ENCODE peak calls at places on chromosome 10, in ten cellular contexts. O, B, Y, D, H, Z, E, Q, G and I are unnamed samples.

GRCh38 chr10:89683911-89684310 is 17.5 kb upstream of the KIF20B start:
- DNase-seq in O (no peak), B (no peak), Y (no peak), D (no peak), H (no peak), Z (no peak), E (no peak), Q (no peak), G (no peak), I (no peak)

GRCh38 chr10:124063736-124064135 is 29.7 kb downstream of the CHST15 start:
- DNase-seq in O (no peak), B (peak), Y (no peak), D (peak), H (peak), Z (no peak), E (no peak), Q (no peak), G (peak), I (no peak)

GRCh38 chr10:77925410-77925794 is 1.2 kb downstream of the DLG5 start:
- DNase-seq in O (peak), B (no peak), Y (no peak), D (no peak), H (no peak), Z (no peak), E (peak), Q (no peak), G (no peak), I (no peak)

GRCh38 chr10:59851864-59852263 is 54.5 kb downstream of the CCDC6 start:
- DNase-seq in O (no peak), B (no peak), Y (no peak), D (no peak), H (no peak), Z (no peak), E (no peak), Q (no peak), G (no peak), I (no peak)

GRCh38 chr10:127977368-127978009 is 70.6 kb downstream of the PTPRE start:
- DNase-seq in O (no peak), B (peak), Y (no peak), D (no peak), H (no peak), Z (no peak), E (peak), Q (peak), G (peak), I (no peak)

GRCh38 chr10:110834622-110835219 is 37.0 kb upstream of the PDCD4 start:
- DNase-seq in O (no peak), B (peak), Y (no peak), D (no peak), H (no peak), Z (no peak), E (no peak), Q (no peak), G (no peak), I (no peak)

GRCh38 chr10:96987842-96988175 is 155.7 kb downstream of the LCOR start:
- DNase-seq in O (no peak), B (no peak), Y (no peak), D (no peak), H (no peak), Z (no peak), E (no peak), Q (no peak), G (no peak), I (no peak)

GRCh38 chr10:33071857-33072256 is 113.8 kb upstream of the ITGB1 start:
- DNase-seq in O (no peak), B (no peak), Y (no peak), D (no peak), H (no peak), Z (no peak), E (no peak), Q (no peak), G (no peak), I (no peak)

GRCh38 chr10:77179015-77179695 is 458.5 kb downstream of the KCNMA1 start:
- DNase-seq in O (no peak), B (peak), Y (no peak), D (peak), H (no peak), Z (no peak), E (peak), Q (no peak), G (no peak), I (no peak)

GRCh38 chr10:121217331-121217730 is 366.2 kb downstream of the WDR11 start:
- DNase-seq in O (no peak), B (no peak), Y (no peak), D (no peak), H (no peak), Z (no peak), E (no peak), Q (no peak), G (no peak), I (no peak)

GRCh38 chr10:114515515-114515914 is 111.2 kb upstream of the AFAP1L2 start:
- DNase-seq in O (no peak), B (peak), Y (no peak), D (no peak), H (no peak), Z (no peak), E (no peak), Q (no peak), G (no peak), I (no peak)

GRCh38 chr10:64630534-64630933 is 1109.3 kb downstream of the REEP3 start:
- DNase-seq in O (no peak), B (no peak), Y (no peak), D (no peak), H (no peak), Z (no peak), E (no peak), Q (no peak), G (no peak), I (no peak)

GRCh38 chr10:100186253-100186780 is 488 bp upstream of the ERLIN1 start:
- DNase-seq in O (no peak), B (peak), Y (no peak), D (peak), H (no peak), Z (no peak), E (peak), Q (no peak), G (no peak), I (no peak)

GRCh38 chr10:110206988-110207804 is at the start of gene MXI1:
- DNase-seq in O (peak), B (peak), Y (no peak), D (peak), H (peak), Z (peak), E (peak), Q (peak), G (peak), I (no peak)

GRCh38 chr10:22912763-22913389 is 15.0 kb upstream of the ARMC3 start:
- DNase-seq in O (no peak), B (no peak), Y (no peak), D (no peak), H (no peak), Z (no peak), E (no peak), Q (no peak), G (no peak), I (no peak)

GRCh38 chr10:118483496-118483895 is 112.0 kb downstream of the PRLHR start:
- DNase-seq in O (no peak), B (no peak), Y (no peak), D (no peak), H (no peak), Z (no peak), E (no peak), Q (no peak), G (no peak), I (no peak)

GRCh38 chr10:12823361-12823760 is 178.2 kb downstream of the CCDC3 start:
- DNase-seq in O (no peak), B (no peak), Y (no peak), D (no peak), H (no peak), Z (no peak), E (no peak), Q (no peak), G (no peak), I (no peak)